ENCODE peak calls at places on chromosomes 6 and 20, in eight cellular contexts. U is IMR-90, B is tibial artery, T is lung, A is uterus, S is mammary epithelial cell, E is breast epithelium, I is adrenal gland. C is an unnamed sample.

GRCh38 chr6:129709451-129709908 is 497 bp downstream of the ARHGAP18 start:
- DNase-seq in U (peak), B (peak), T (peak), A (peak), S (no peak), E (no peak), I (no peak), C (no peak)

GRCh38 chr6:56608332-56608731 is 34.4 kb downstream of the DST start:
- DNase-seq in U (no peak), B (no peak), T (no peak), A (no peak), S (no peak), E (no peak), I (no peak), C (no peak)

GRCh38 chr6:111522393-111523020 is 39.5 kb upstream of the REV3L start:
- DNase-seq in U (no peak), B (no peak), T (no peak), A (no peak), S (no peak), E (no peak), I (no peak), C (no peak)

GRCh38 chr6:132623446-132623845 is 629 bp downstream of the TAAR2 start:
- DNase-seq in U (no peak), B (no peak), T (no peak), A (no peak), S (no peak), E (no peak), I (no peak), C (no peak)

GRCh38 chr6:26152226-26153101 is 65.2 kb downstream of the HFE start:
- DNase-seq in U (no peak), B (no peak), T (no peak), A (no peak), S (peak), E (no peak), I (no peak), C (no peak)

GRCh38 chr20:45343445-45343866 is 4.8 kb downstream of the SDC4 start:
- DNase-seq in U (no peak), B (peak), T (peak), A (no peak), S (peak), E (no peak), I (no peak), C (no peak)

GRCh38 chr6:193773-194310 is 98.4 kb upstream of the DUSP22 start:
- DNase-seq in U (no peak), B (no peak), T (no peak), A (no peak), S (no peak), E (no peak), I (no peak), C (no peak)

GRCh38 chr6:161354241-161354840 is 80.5 kb upstream of the AGPAT4 start:
- DNase-seq in U (no peak), B (no peak), T (no peak), A (no peak), S (no peak), E (no peak), I (no peak), C (no peak)

GRCh38 chr6:40774932-40775331 is 187.8 kb upstream of the LRFN2 start:
- DNase-seq in U (no peak), B (no peak), T (no peak), A (no peak), S (no peak), E (no peak), I (no peak), C (no peak)

GRCh38 chr20:3876676-3877075 is 12.5 kb upstream of the PANK2 start:
- DNase-seq in U (peak), B (no peak), T (no peak), A (no peak), S (no peak), E (no peak), I (no peak), C (no peak)

DNA sequence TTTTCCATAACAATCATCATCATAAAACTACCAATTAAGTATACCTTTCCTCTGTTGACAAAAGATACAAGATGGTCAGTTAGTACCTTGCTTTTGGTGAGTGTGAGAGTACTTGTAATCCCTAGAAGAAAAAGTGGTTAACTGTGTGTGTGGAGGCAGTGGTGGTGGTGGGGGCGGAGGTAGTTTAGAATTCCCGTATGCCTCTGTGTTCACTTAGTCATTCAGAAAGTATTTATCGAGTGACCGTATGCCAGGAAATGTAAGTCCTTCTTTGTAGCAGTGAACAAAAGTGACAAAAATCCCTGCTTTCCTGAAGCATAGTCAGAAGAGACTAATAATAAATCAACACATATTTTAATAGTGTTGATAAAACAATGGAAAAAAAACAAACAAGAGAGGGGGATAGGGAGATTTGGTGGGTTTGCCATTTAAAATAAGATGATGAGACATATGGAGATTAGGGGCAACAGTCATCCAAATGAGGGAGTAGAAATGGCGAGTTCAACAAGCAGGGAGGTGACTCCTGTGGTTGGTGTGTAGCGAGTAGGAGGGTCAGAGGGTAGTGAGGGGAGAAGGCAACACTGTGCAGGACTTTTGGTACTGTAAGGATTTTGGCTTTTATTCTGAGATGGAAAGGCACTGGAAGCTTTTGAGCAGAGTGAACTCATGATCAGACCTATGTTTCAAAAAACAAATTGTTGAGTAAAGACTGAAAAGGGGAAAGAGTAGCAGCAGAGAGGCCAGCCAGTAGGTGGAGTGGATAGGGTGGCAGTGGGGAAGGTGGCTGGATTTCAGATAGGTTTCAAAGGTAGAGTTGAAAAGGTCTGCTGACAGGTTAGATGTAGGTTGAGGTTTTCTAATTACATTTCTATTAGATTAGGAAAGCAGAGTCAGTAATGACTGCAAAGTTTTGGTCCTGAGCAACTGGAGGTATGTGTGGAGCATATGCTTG is 40.3 kb upstream of the SIM1 start:
- DNase-seq in U (peak), B (no peak), T (no peak), A (no peak), S (peak), E (no peak), I (no peak), C (no peak)
- TF ChIP-seq CTCF in U (no peak), B (no peak), T (no peak), A (no peak), S (no peak), E (no peak), I (no peak), C (no peak)

GRCh38 chr20:64079273-64080012 is at the start of gene RGS19:
- DNase-seq in U (peak), B (peak), T (peak), A (no peak), S (peak), E (no peak), I (peak), C (no peak)
- H3K27ac ChIP-seq in U (peak), B (peak), T (peak), A (peak), S (no peak), E (peak), I (peak), C (peak)

DNA sequence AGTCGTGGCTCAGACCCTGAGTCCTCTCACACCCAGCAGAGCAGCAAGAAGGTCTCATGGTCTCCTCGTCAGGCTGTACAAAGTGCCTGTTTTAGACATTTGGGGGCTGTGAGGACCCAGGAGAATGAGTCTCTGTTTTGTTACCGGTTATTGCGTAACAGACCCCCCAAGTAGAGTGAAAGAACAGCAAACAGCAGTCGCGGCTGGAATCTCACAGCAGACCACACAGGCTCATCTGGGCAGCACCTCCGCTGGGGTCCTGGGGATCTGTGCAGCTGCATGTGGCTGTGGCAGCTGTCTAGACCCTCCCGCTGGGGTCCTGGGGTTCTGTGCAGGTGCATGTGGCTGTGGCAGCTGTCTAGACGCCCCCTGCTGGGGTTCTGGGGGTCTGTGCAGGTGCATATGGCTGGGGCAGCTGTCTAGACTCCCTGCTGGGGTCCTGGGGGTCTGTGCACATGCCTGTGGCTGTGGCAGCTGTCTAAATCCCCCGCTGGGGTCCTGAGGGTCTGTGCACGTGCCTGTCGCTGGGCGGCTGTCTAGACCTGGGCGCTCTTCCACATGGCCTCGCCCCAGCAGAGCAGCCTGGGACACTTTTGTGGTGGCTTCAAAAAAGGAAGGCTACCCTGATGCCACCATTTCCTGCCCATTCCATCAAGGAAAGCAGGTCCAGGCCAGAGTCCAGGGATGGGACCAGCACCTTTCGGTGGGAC is 24.7 kb downstream of the ENTPD6 start:
- DNase-seq in U (no peak), B (peak), T (no peak), A (peak), S (no peak), E (no peak), I (no peak), C (no peak)
- TF ChIP-seq CTCF in U (peak), B (no peak), T (no peak), A (no peak), S (peak), E (no peak), I (no peak), C (peak)

GRCh38 chr6:104955927-104956662 is 812 bp upstream of the LIN28B start:
- DNase-seq in U (no peak), B (no peak), T (no peak), A (no peak), S (no peak), E (no peak), I (no peak), C (no peak)
- H3K27ac ChIP-seq in U (no peak), B (no peak), T (no peak), A (no peak), S (no peak), E (no peak), I (no peak), C (no peak)

DNA sequence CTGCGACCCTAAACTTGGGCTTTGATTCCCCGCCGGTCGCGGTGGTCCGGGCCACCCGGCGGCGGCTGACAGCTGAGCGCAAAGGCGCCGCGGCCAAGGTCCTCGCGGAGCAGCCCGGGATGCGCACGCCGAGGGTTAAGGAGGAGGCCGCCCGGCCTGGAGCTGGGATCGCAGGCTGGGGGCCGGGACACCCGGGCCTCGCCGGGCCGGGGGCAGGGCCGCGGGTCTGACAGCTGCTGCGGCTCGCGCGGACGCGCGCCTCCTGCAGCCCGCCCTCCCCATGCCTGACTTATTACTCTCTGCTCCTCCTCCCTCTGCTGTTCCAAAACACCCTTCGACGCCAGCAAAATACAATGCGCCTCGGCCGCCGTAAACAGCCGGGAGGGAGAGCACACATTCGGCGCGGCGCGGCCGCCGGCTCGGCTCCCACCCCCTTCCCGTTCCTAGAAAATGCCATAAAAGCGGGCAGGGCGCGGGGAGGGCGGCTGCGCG is 743 bp downstream of the BACH2 start:
- DNase-seq in U (peak), B (peak), T (peak), A (peak), S (peak), E (peak), I (peak), C (peak)
- TF ChIP-seq CTCF in U (peak), B (no peak), T (no peak), A (no peak), S (peak), E (no peak), I (no peak), C (no peak)

GRCh38 chr6:167676666-167677421 is 149.9 kb upstream of the AFDN start:
- DNase-seq in U (no peak), B (peak), T (no peak), A (no peak), S (no peak), E (no peak), I (no peak), C (no peak)
- H3K27ac ChIP-seq in U (no peak), B (no peak), T (peak), A (no peak), S (no peak), E (peak), I (no peak), C (peak)

GRCh38 chr6:84967965-84968364 is 203.6 kb upstream of the TBX18 start:
- DNase-seq in U (no peak), B (no peak), T (no peak), A (no peak), S (no peak), E (no peak), I (no peak), C (no peak)

GRCh38 chr6:84967389-84967788 is 203.0 kb upstream of the TBX18 start:
- DNase-seq in U (peak), B (no peak), T (no peak), A (no peak), S (peak), E (no peak), I (no peak), C (no peak)
- TF ChIP-seq CTCF in U (peak), B (peak), T (no peak), A (no peak), S (peak), E (no peak), I (peak), C (no peak)

GRCh38 chr6:145814501-145815350 is at the start of gene FBXO30:
- DNase-seq in U (peak), B (peak), T (peak), A (peak), S (peak), E (peak), I (peak), C (peak)
- H3K27ac ChIP-seq in U (peak), B (peak), T (peak), A (peak), S (peak), E (peak), I (peak), C (peak)

DNA sequence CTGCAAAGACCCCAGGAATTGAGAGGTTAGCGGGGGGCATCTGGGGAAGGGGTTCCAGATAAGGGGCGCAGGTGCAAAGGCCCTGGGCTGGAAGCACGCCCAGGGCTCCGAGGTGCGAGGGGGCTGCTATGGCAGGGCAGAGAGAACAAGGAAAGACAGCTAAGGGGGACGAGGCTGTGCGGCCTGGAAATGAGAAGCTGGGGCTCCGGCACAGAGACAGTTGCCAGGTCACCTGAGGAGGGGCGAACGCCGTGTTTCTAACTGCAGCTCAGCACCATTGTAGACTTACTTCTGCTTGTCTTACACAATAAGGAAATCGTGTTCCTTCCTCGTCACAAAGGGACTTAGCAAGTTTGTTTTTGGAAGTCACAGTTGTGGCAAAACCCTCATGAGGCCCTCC is 68.9 kb upstream of the TBXT start:
- DNase-seq in U (no peak), B (no peak), T (no peak), A (no peak), S (no peak), E (no peak), I (no peak), C (no peak)
- TF ChIP-seq CTCF in U (no peak), B (no peak), T (no peak), A (no peak), S (no peak), E (no peak), I (no peak), C (no peak)

C was measured in right atrium auricular region.